ENCODE peak calls at places on chromosomes 11 and 22, in eight cellular contexts. J, Y, G, R, C, K, W and T are unnamed samples.

GRCh38 chr11:111299111-111300026 is 1.0 kb downstream of the POU2AF3 start:
- DNase-seq in C (peak), G (peak), Y (no peak), W (peak), R (peak), J (no peak), K (no peak), T (peak)

GRCh38 chr11:31106326-31106725 is 263.2 kb downstream of the DCDC1 start:
- DNase-seq in R (no peak), G (no peak), W (no peak), C (no peak), Y (no peak), K (no peak), J (no peak), T (no peak)

GRCh38 chr11:2811206-2812091 is 74.1 kb downstream of the CDKN1C start:
- DNase-seq in J (no peak), Y (no peak), G (no peak), K (no peak), C (no peak), R (no peak), W (no peak), T (no peak)

GRCh38 chr11:2083411-2083810 is 55.8 kb downstream of the IGF2 start:
- DNase-seq in R (no peak), K (no peak), G (no peak), C (no peak), J (no peak), W (no peak), Y (no peak), T (no peak)

GRCh38 chr11:71309611-71310010 is 57.2 kb upstream of the SHANK2 start:
- DNase-seq in K (no peak), C (no peak), Y (no peak), R (no peak), J (no peak), G (no peak), W (no peak), T (no peak)

GRCh38 chr22:36399473-36399780 is 11.7 kb upstream of the MYH9 start:
- DNase-seq in C (no peak), K (no peak), G (no peak), J (no peak), W (no peak), Y (no peak), R (no peak), T (no peak)

GRCh38 chr11:28887681-28888080 is 779.5 kb downstream of the METTL15 start:
- DNase-seq in J (no peak), C (no peak), Y (no peak), G (no peak), R (no peak), K (no peak), W (no peak), T (peak)

GRCh38 chr11:72569966-72570892 is 104.0 kb downstream of the PDE2A start:
- DNase-seq in G (no peak), K (no peak), W (peak), Y (no peak), J (no peak), C (no peak), R (no peak), T (peak)

GRCh38 chr22:32801436-32802290 is at the start of gene TIMP3:
- DNase-seq in G (peak), Y (no peak), K (no peak), J (no peak), R (peak), W (peak), C (peak), T (peak)

GRCh38 chr11:130214861-130215530 is 55.4 kb downstream of the ST14 start:
- DNase-seq in K (no peak), R (no peak), G (no peak), W (no peak), J (no peak), C (no peak), Y (no peak), T (no peak)

GRCh38 chr22:41197808-41198585 is 7.1 kb upstream of the L3MBTL2 start:
- DNase-seq in G (no peak), Y (no peak), W (peak), R (no peak), J (no peak), C (peak), K (no peak), T (peak)

GRCh38 chr11:123690490-123690889 is 36.1 kb upstream of the SCN3B start:
- DNase-seq in W (no peak), G (no peak), J (no peak), Y (no peak), C (no peak), R (no peak), K (no peak), T (no peak)

GRCh38 chr22:46905415-46905814 is 143.0 kb downstream of the TBC1D22A start:
- DNase-seq in W (no peak), G (no peak), R (no peak), Y (no peak), J (no peak), K (no peak), C (no peak), T (no peak)

GRCh38 chr11:107078375-107078774 is 60.1 kb upstream of the GUCY1A2 start:
- DNase-seq in J (no peak), Y (no peak), C (no peak), W (no peak), R (no peak), K (no peak), G (no peak), T (no peak)

GRCh38 chr11:20161230-20161918 is 1.1 kb upstream of the DBX1 start:
- DNase-seq in J (no peak), Y (no peak), R (no peak), C (no peak), W (no peak), K (no peak), G (no peak), T (no peak)

GRCh38 chr11:1571760-1572199 is 291 bp downstream of the DUSP8 start:
- DNase-seq in R (no peak), W (no peak), K (no peak), Y (no peak), G (no peak), J (no peak), C (no peak), T (no peak)

GRCh38 chr11:11347583-11347982 is 5.5 kb downstream of the CSNK2A3 start:
- DNase-seq in J (no peak), G (peak), R (no peak), C (no peak), Y (no peak), W (no peak), K (no peak), T (no peak)

GRCh38 chr11:101458161-101458560 is 125.6 kb downstream of the TRPC6 start:
- DNase-seq in K (no peak), G (no peak), J (no peak), Y (no peak), C (no peak), W (no peak), R (no peak), T (no peak)

GRCh38 chr11:73530109-73530508 is 67.8 kb downstream of the FAM168A start:
- DNase-seq in R (no peak), J (no peak), Y (no peak), G (no peak), C (no peak), W (no peak), K (peak), T (no peak)

GRCh38 chr11:36346562-36347383 is 50.7 kb downstream of the PRR5L start:
- DNase-seq in W (no peak), K (no peak), R (no peak), C (no peak), J (no peak), Y (no peak), G (no peak), T (peak)

GRCh38 chr11:17883946-17884345 is 128.9 kb downstream of the SERGEF start:
- DNase-seq in J (no peak), R (no peak), C (no peak), K (no peak), G (no peak), Y (no peak), W (no peak), T (no peak)

GRCh38 chr11:45146072-45147016 is at the start of gene PRDM11:
- DNase-seq in K (no peak), J (peak), C (peak), G (peak), W (peak), Y (peak), R (peak), T (peak)

GRCh38 chr11:125091247-125091876 is 20.1 kb downstream of the TMEM218 start:
- DNase-seq in W (peak), R (no peak), J (no peak), C (no peak), Y (no peak), K (peak), G (no peak), T (peak)

GRCh38 chr11:119152043-119152442 is 3.2 kb downstream of the ABCG4 start:
- DNase-seq in J (no peak), Y (no peak), W (no peak), R (no peak), K (no peak), C (no peak), G (no peak), T (no peak)

GRCh38 chr11:9943346-9944110 is 279.7 kb downstream of the SWAP70 start:
- DNase-seq in G (no peak), W (no peak), J (no peak), R (no peak), C (no peak), K (no peak), Y (no peak), T (peak)

GRCh38 chr22:21020802-21021429 is 6.0 kb downstream of the P2RX6 start:
- DNase-seq in W (no peak), J (no peak), G (no peak), C (no peak), R (no peak), Y (no peak), K (no peak), T (peak)

GRCh38 chr11:35579557-35580396 is 38.5 kb upstream of the FJX1 start:
- DNase-seq in J (peak), R (no peak), K (no peak), C (no peak), Y (no peak), G (no peak), W (peak), T (peak)

GRCh38 chr11:62858201-62858600 is 18.8 kb upstream of the WDR74 start:
- DNase-seq in K (no peak), Y (no peak), J (no peak), W (no peak), C (no peak), R (no peak), G (no peak), T (no peak)

GRCh38 chr11:71120346-71120963 is 131.9 kb downstream of the SHANK2 start:
- DNase-seq in G (no peak), W (no peak), K (peak), R (peak), Y (no peak), J (peak), C (peak), T (peak)

GRCh38 chr22:34931026-34931425 is 134.9 kb upstream of the ISX start:
- DNase-seq in Y (no peak), W (no peak), K (no peak), G (no peak), R (no peak), J (no peak), C (no peak), T (no peak)

GRCh38 chr11:7969756-7970646 is 4.8 kb upstream of the NLRP10 start:
- DNase-seq in K (no peak), G (no peak), W (no peak), R (no peak), C (no peak), J (no peak), Y (no peak), T (no peak)
- H3K4me3 ChIP-seq in K (no peak), G (no peak), W (no peak), R (no peak), C (no peak), J (no peak), Y (no peak), T (no peak)

DNA sequence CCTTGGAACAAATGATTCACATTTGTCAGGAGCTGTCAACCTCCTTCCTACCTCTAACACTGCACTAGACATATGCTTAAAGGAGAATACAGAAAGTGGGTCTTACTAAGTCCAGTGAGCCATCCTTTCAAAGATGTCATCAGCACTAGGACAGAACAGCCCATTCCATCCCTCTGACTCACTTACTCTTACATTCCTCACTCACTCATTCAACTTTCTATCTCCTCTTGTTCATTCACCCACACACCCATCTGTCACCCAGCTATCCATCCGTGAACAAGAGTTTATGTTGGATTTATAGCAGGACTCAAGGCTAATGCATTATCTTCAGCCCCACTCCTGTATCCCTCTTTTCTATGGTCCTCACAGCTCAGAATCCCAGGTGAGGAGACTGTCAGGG is 9.1 kb downstream of the INSC start:
- DNase-seq in R (no peak), K (no peak), J (peak), W (no peak), Y (no peak), C (no peak), G (no peak), T (peak)
- H3K4me3 ChIP-seq in R (no peak), K (no peak), J (no peak), W (no peak), Y (no peak), C (no peak), G (no peak), T (no peak)

GRCh38 chr11:34359548-34359891 is 1.7 kb upstream of the ABTB2 start:
- DNase-seq in C (no peak), G (no peak), R (no peak), Y (no peak), W (no peak), K (no peak), J (peak), T (no peak)
- H3K4me3 ChIP-seq in C (peak), G (no peak), R (peak), Y (peak), W (peak), K (no peak), J (peak), T (peak)

GRCh38 chr11:8239536-8240228 is 24.0 kb downstream of the LMO1 start:
- DNase-seq in G (no peak), J (no peak), W (peak), K (no peak), C (no peak), R (no peak), Y (no peak), T (no peak)

GRCh38 chr11:8241373-8242112 is 22.1 kb downstream of the LMO1 start:
- DNase-seq in G (no peak), Y (no peak), C (no peak), K (no peak), W (no peak), J (no peak), R (no peak), T (no peak)

GRCh38 chr11:8242480-8243280 is 21.0 kb downstream of the LMO1 start:
- DNase-seq in J (no peak), G (no peak), Y (no peak), K (no peak), W (no peak), C (no peak), R (no peak), T (no peak)

GRCh38 chr11:8243458-8243857 is 20.2 kb downstream of the LMO1 start:
- DNase-seq in C (no peak), K (no peak), J (no peak), W (no peak), G (no peak), R (no peak), Y (no peak), T (no peak)

DNA sequence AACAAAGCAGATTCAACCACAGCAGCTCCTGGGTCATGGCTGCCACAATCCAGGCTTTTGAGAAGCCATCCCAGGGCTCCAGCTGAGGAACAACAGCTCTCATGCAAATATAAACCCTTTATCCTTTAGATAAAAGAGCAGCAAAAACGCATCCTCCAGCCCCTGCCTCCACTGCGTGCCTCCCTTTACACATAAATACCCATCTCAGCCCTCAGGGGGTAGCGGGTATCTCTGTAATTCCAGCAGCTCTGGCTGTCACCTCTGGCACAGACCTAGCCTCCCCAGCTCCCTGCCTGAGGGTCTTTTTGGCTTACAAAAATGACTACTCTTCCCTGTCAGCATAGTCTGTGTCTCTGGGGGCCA is 21.6 kb downstream of the LMO1 start:
- DNase-seq in R (no peak), K (no peak), C (no peak), W (no peak), J (no peak), G (no peak), Y (no peak), T (no peak)
- H3K4me3 ChIP-seq in R (no peak), K (no peak), C (no peak), W (no peak), J (no peak), G (no peak), Y (no peak), T (no peak)

GRCh38 chr11:34355726-34356125 is 2.1 kb downstream of the ABTB2 start:
- DNase-seq in Y (no peak), J (no peak), G (no peak), W (no peak), R (no peak), C (no peak), K (no peak), T (no peak)

GRCh38 chr11:34356918-34357645 is 728 bp downstream of the ABTB2 start:
- DNase-seq in Y (peak), R (peak), K (no peak), G (peak), W (peak), C (peak), J (no peak), T (peak)

GRCh38 chr11:34356130-34356529 is 1.7 kb downstream of the ABTB2 start:
- DNase-seq in J (no peak), K (no peak), R (no peak), W (no peak), C (no peak), G (no peak), Y (no peak), T (no peak)

GRCh38 chr11:34356576-34356917 is 1.3 kb downstream of the ABTB2 start:
- DNase-seq in Y (no peak), J (no peak), C (no peak), R (peak), G (peak), K (no peak), W (peak), T (peak)

GRCh38 chr11:34354782-34355181 is 3.0 kb downstream of the ABTB2 start:
- DNase-seq in K (no peak), J (no peak), W (no peak), C (no peak), G (no peak), Y (no peak), R (no peak), T (no peak)
- H3K4me3 ChIP-seq in K (no peak), J (no peak), W (no peak), C (no peak), G (no peak), Y (no peak), R (no peak), T (no peak)

GRCh38 chr11:117382746-117383145 is 55.1 kb downstream of the CEP164 start:
- DNase-seq in Y (no peak), W (no peak), K (no peak), R (no peak), J (no peak), G (no peak), C (no peak), T (no peak)

GRCh38 chr11:117381988-117382387 is 54.3 kb downstream of the CEP164 start:
- DNase-seq in C (no peak), R (no peak), Y (no peak), J (no peak), W (no peak), G (no peak), K (no peak), T (no peak)

GRCh38 chr11:117380676-117381075 is 53.0 kb downstream of the CEP164 start:
- DNase-seq in G (no peak), K (no peak), C (no peak), Y (no peak), J (no peak), R (no peak), W (no peak), T (no peak)

GRCh38 chr11:117378966-117379865 is 51.6 kb downstream of the CEP164 start:
- DNase-seq in R (no peak), G (no peak), K (no peak), W (no peak), C (no peak), J (no peak), Y (no peak), T (no peak)

DNA sequence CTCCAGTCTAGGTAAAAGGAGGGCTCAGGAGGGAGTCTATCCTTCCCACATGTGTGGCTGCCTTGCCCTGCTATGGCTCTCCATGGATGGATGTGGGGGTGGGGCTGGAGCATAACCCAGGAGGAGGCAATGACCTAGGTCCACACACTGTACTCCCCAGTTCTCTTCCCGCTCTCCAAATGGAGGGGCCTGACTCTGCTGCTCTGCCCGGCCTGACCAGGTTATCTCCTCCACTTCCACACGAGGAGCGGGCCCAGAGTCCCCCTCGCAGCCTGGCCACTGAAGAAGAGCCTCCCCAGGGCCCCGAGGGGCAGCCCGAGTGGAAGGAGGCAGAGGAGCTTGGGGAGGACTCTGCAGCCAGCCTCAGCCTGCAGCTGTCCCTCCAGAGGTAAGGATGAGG is 53.8 kb downstream of the CEP164 start:
- DNase-seq in Y (no peak), C (no peak), K (no peak), W (no peak), R (no peak), G (no peak), J (no peak), T (no peak)
- H3K4me3 ChIP-seq in Y (no peak), C (no peak), K (no peak), W (no peak), R (no peak), G (no peak), J (no peak), T (no peak)

DNA sequence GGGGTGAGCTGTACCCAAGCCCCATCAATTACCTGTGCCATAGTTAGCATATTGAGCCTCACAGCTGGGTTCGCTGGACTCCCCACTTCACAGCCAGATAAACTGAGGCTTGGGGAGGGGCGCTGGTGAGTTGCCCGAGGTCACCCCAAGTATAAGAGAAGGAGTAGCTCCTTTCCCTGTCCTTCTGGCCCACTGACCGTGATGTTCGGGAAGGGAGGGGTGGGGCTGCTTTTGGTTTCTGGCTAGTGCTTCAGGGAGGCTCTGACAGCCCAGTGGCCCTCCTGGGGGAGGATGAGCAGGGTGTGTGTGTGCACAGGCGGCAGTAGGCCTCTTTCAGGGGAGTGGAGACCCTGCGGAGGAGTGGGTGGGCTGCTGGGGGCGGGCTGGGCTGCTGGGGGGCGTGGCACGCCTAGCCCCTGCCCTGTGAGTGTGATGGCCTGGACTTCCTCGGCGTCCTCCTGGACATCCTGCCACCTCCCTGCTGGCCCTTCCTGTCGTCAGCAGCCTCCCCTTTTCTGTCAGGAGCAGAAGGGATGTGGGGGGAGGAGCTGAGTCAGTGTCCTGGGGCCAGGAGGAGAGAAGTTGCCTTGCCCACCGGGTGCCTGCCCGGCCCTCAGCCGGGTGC is 50.4 kb downstream of the TRIOBP start:
- DNase-seq in W (peak), C (no peak), Y (no peak), G (peak), J (no peak), K (no peak), R (no peak), T (peak)
- H3K4me3 ChIP-seq in W (peak), C (peak), Y (peak), G (peak), J (peak), K (peak), R (peak), T (peak)